ENCODE peak calls at places on chromosomes 16 and 17, in four cellular contexts. One of them, this sample, is unnamed. For H3K4me1, the result is how much of the 10 kb centered on the place peaks cover.

GRCh38 chr17:58391302-58391984 is 25.9 kb downstream of the RNF43 start:
- DNase-seq in kidney: peak
- DNase-seq in H9: no peak
- DNase-seq in tibial artery: no peak
- DNase-seq in this sample: peak

GRCh38 chr17:28878158-28878910 is 19.2 kb downstream of the FLOT2 start:
- DNase-seq in kidney: no peak
- DNase-seq in H9: no peak
- DNase-seq in tibial artery: no peak
- DNase-seq in this sample: no peak

GRCh38 chr17:79223953-79224352 is 149.3 kb downstream of the ENGASE start:
- DNase-seq in kidney: no peak
- DNase-seq in H9: no peak
- DNase-seq in tibial artery: no peak
- DNase-seq in this sample: no peak

GRCh38 chr17:4947411-4948165 is 742 bp downstream of the PFN1 start:
- DNase-seq in kidney: peak
- DNase-seq in H9: peak
- DNase-seq in tibial artery: peak
- DNase-seq in this sample: peak

GRCh38 chr16:11253009-11253994 is 2.7 kb downstream of the SOCS1 start:
- DNase-seq in kidney: no peak
- DNase-seq in H9: no peak
- DNase-seq in tibial artery: no peak
- DNase-seq in this sample: no peak

GRCh38 chr17:63126607-63127006 is 160.6 kb downstream of the TANC2 start:
- DNase-seq in kidney: no peak
- DNase-seq in H9: no peak
- DNase-seq in tibial artery: no peak
- DNase-seq in this sample: no peak

GRCh38 chr17:55334285-55334684 is 69.5 kb downstream of the HLF start:
- DNase-seq in kidney: no peak
- DNase-seq in H9: no peak
- DNase-seq in tibial artery: no peak
- DNase-seq in this sample: no peak

GRCh38 chr17:70109497-70109896 is 34.5 kb downstream of the KCNJ16 start:
- DNase-seq in kidney: no peak
- DNase-seq in H9: no peak
- DNase-seq in tibial artery: no peak
- DNase-seq in this sample: no peak

GRCh38 chr16:4389051-4389955 is 17.7 kb downstream of the VASN start:
- DNase-seq in kidney: peak
- DNase-seq in H9: no peak
- DNase-seq in tibial artery: peak
- DNase-seq in this sample: no peak

GRCh38 chr17:683499-684254 is 31.0 kb downstream of the VPS53 start:
- DNase-seq in kidney: no peak
- DNase-seq in H9: no peak
- DNase-seq in tibial artery: no peak
- DNase-seq in this sample: no peak

GRCh38 chr16:81522141-81522701 is 77.6 kb downstream of the CMIP start:
- DNase-seq in kidney: no peak
- DNase-seq in H9: peak
- DNase-seq in tibial artery: peak
- DNase-seq in this sample: no peak
- H3K4me1 ChIP-seq in kidney: under half
- H3K4me1 ChIP-seq in H9: under half
- H3K4me1 ChIP-seq in tibial artery: under half
- H3K4me1 ChIP-seq in this sample: under half

GRCh38 chr17:82330322-82331239 is 3.0 kb downstream of the SECTM1 start:
- DNase-seq in kidney: peak
- DNase-seq in H9: no peak
- DNase-seq in tibial artery: no peak
- DNase-seq in this sample: no peak
- TF ChIP-seq CTCF in kidney: no peak
- TF ChIP-seq CTCF in H9: no peak
- TF ChIP-seq CTCF in tibial artery: no peak
- TF ChIP-seq CTCF in this sample: no peak

DNA sequence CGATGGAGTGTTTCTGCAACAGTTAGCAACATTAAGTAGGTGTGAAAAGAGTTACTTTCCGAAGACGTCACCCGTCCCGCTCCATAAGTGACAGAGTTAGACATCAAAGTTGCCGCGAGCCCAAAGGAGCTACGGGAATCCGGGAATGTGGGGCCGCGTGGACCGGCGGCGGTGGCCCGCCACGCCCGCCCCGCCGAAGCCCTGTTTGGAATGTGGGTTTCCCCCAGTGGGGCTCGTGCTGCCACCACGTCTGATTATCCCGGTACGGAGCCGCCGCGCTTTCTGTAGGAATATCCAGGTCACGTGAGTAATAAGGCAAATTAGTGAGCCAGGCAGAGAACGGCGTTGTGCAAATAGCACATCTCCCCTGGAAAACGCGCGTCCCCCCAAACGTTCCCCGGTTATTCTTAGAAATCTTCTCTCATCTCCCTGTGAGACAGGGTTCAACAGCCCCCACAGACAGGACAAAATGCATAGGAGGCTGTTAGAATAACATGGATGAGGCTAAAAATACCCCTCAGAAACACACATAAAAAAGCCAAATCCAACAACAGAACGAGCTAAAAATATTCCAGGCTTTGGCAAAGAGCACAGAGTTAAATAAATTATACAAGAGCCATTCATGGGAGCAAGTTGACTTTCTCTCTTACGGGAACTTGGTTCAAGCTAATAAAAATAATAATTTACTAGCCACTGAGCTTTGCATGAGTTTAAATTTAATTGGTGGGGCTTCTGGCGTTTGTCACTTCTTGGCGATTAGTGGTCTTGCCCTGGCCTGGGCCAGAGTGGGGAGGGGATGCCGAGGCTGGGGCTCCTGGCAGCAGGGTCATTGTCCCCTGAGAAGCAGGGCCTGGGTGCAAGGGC is 8.6 kb downstream of the BAHCC1 start:
- DNase-seq in kidney: no peak
- DNase-seq in H9: no peak
- DNase-seq in tibial artery: no peak
- DNase-seq in this sample: no peak
- H3K4me1 ChIP-seq in kidney: under half
- H3K4me1 ChIP-seq in H9: under half
- H3K4me1 ChIP-seq in tibial artery: half or more
- H3K4me1 ChIP-seq in this sample: under half

GRCh38 chr16:82738699-82739098 is 111.9 kb downstream of the CDH13 start:
- DNase-seq in kidney: no peak
- DNase-seq in H9: no peak
- DNase-seq in tibial artery: no peak
- DNase-seq in this sample: no peak
- TF ChIP-seq CTCF in kidney: no peak
- TF ChIP-seq CTCF in H9: peak
- TF ChIP-seq CTCF in tibial artery: peak
- TF ChIP-seq CTCF in this sample: no peak

DNA sequence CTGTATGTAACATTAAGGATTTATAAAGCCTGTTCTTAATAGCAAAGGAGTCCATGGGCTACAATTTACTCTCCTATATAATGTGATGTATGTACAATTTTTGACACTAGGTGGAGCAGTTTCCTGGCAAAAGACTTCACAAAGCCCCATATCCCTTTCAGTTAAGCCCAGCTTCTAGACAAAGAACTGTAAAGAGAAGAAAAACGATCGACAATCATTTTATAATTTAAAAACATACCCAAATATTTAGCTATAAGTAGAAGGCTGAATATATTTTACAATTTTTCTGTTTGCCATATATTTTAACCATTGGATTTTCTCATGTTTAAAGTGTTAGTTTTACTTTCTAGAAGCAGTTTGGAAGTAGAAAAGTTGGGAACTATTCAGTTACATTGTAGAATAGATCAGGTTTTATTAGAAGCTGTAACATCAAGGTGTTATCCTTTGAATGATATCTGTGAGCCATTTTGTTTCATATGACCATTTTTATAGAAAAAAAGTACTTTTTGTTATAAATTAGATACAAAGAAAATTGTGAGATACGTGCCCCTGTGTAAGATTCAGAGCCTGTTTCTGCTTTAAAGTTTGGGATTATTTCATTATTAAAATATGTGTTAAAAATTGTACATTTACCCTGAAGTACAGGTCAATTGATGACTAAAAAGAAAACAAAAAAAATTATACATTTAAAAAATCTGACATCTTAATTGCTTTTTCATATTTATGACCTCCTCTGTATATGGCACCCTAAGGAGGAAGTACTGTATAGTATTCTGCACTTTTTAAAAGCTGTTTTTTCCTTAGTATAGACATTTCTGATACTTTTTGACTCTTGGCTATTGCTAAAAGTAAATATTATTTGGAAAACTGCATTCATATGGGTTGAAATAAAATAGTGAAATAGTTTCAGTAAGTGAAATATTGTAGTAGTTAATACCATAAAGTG is 46.3 kb downstream of the VMP1 start:
- DNase-seq in kidney: no peak
- DNase-seq in H9: no peak
- DNase-seq in tibial artery: no peak
- DNase-seq in this sample: peak
- H3K4me1 ChIP-seq in kidney: under half
- H3K4me1 ChIP-seq in H9: under half
- H3K4me1 ChIP-seq in tibial artery: under half
- H3K4me1 ChIP-seq in this sample: under half

GRCh38 chr17:73210002-73210678 is 17.3 kb downstream of the COG1 start:
- DNase-seq in kidney: no peak
- DNase-seq in H9: no peak
- DNase-seq in tibial artery: no peak
- DNase-seq in this sample: no peak
- TF ChIP-seq CTCF in kidney: no peak
- TF ChIP-seq CTCF in H9: peak
- TF ChIP-seq CTCF in tibial artery: no peak
- TF ChIP-seq CTCF in this sample: no peak